ENCODE peak calls at places on chromosomes 13 and 19, in five cellular contexts. One of them, this sample, is unnamed.
A peak's percentile ranks its signal among the peaks of the same experiment; 100 is the strongest.

GRCh38 chr13:45834411-45834994 is 17.1 kb downstream of the SIAH3 start:
- DNase-seq in GM12878: no peak
- DNase-seq in H1: peak; percentile 28
- DNase-seq in K562: no peak
- DNase-seq in SK-N-SH: no peak
- DNase-seq in this sample: no peak

GRCh38 chr19:10535613-10536012 is 8.1 kb upstream of the ATG4D start:
- DNase-seq in H1: no peak
- DNase-seq in K562: peak; percentile 3
- DNase-seq in SK-N-SH: no peak
- DNase-seq in GM12878: no peak
- DNase-seq in this sample: no peak

GRCh38 chr13:40656358-40656757 is 10.1 kb downstream of the FOXO1 start:
- DNase-seq in SK-N-SH: no peak
- DNase-seq in K562: no peak
- DNase-seq in GM12878: no peak
- DNase-seq in H1: no peak
- DNase-seq in this sample: no peak

GRCh38 chr19:13668964-13669363 is 95.4 kb upstream of the MRI1 start:
- DNase-seq in H1: no peak
- DNase-seq in GM12878: no peak
- DNase-seq in SK-N-SH: no peak
- DNase-seq in K562: peak; percentile 20
- DNase-seq in this sample: no peak

GRCh38 chr19:41922220-41922576 is 6.1 kb downstream of the ERFL start:
- DNase-seq in H1: no peak
- DNase-seq in SK-N-SH: no peak
- DNase-seq in GM12878: no peak
- DNase-seq in K562: no peak
- DNase-seq in this sample: no peak

GRCh38 chr19:46180701-46181385 is 32.8 kb downstream of the IGFL2 start:
- DNase-seq in GM12878: no peak
- DNase-seq in H1: no peak
- DNase-seq in K562: no peak
- DNase-seq in SK-N-SH: no peak
- DNase-seq in this sample: no peak

GRCh38 chr19:8577247-8577646 is at the start of gene MYO1F:
- DNase-seq in GM12878: no peak
- DNase-seq in K562: peak; percentile 49
- DNase-seq in SK-N-SH: no peak
- DNase-seq in H1: no peak
- DNase-seq in this sample: no peak

GRCh38 chr13:35887028-35887666 is 244.0 kb downstream of the DCLK1 start:
- DNase-seq in K562: no peak
- DNase-seq in H1: peak; percentile 24
- DNase-seq in GM12878: no peak
- DNase-seq in SK-N-SH: no peak
- DNase-seq in this sample: no peak

GRCh38 chr13:62631124-62631523 is 1215.5 kb upstream of the PCDH20 start:
- DNase-seq in SK-N-SH: no peak
- DNase-seq in H1: no peak
- DNase-seq in K562: no peak
- DNase-seq in GM12878: no peak
- DNase-seq in this sample: no peak

GRCh38 chr13:25165664-25166063 is 6.4 kb downstream of the AMER2 start:
- DNase-seq in H1: no peak
- DNase-seq in GM12878: no peak
- DNase-seq in SK-N-SH: no peak
- DNase-seq in K562: no peak
- DNase-seq in this sample: no peak

GRCh38 chr13:32036131-32036695 is 4.6 kb downstream of the FRY start:
- DNase-seq in GM12878: no peak
- DNase-seq in SK-N-SH: no peak
- DNase-seq in K562: no peak
- DNase-seq in H1: no peak
- DNase-seq in this sample: no peak

GRCh38 chr19:51777570-51778460 is 16.8 kb downstream of the FPR2 start:
- DNase-seq in GM12878: no peak
- DNase-seq in H1: peak; percentile 50
- DNase-seq in SK-N-SH: peak; percentile 66
- DNase-seq in K562: peak; percentile 71
- DNase-seq in this sample: peak; percentile 82

GRCh38 chr19:49200238-49200862 is 42.8 kb downstream of the TRPM4 start:
- DNase-seq in K562: peak; percentile 96
- DNase-seq in SK-N-SH: peak; percentile 77
- DNase-seq in H1: no peak
- DNase-seq in GM12878: no peak
- DNase-seq in this sample: no peak

GRCh38 chr13:22926176-22927007 is 254.4 kb upstream of the SGCG start:
- DNase-seq in H1: peak; percentile 80
- DNase-seq in SK-N-SH: no peak
- DNase-seq in K562: peak; percentile 88
- DNase-seq in GM12878: no peak
- DNase-seq in this sample: peak; percentile 68

GRCh38 chr19:10332158-10332964 is 968 bp downstream of the RAVER1 start:
- DNase-seq in K562: no peak
- DNase-seq in GM12878: no peak
- DNase-seq in SK-N-SH: no peak
- DNase-seq in H1: no peak
- DNase-seq in this sample: no peak

GRCh38 chr13:43653980-43654379 is 132.8 kb downstream of the ENOX1 start:
- DNase-seq in K562: no peak
- DNase-seq in SK-N-SH: no peak
- DNase-seq in GM12878: no peak
- DNase-seq in H1: no peak
- DNase-seq in this sample: no peak

GRCh38 chr13:35475960-35476943 is at the start of gene MAB21L1:
- DNase-seq in H1: peak; percentile 59
- DNase-seq in SK-N-SH: peak; percentile 90
- DNase-seq in K562: no peak
- DNase-seq in GM12878: no peak
- DNase-seq in this sample: no peak

GRCh38 chr19:2628597-2628996 is 73.9 kb downstream of the GNG7 start:
- DNase-seq in H1: no peak
- DNase-seq in K562: no peak
- DNase-seq in GM12878: no peak
- DNase-seq in SK-N-SH: no peak
- DNase-seq in this sample: no peak
- TF ChIP-seq JUND in H1: no peak
- TF ChIP-seq JUND in K562: no peak
- TF ChIP-seq JUND in GM12878: no peak
- TF ChIP-seq JUND in SK-N-SH: no peak
- TF ChIP-seq JUND in this sample: no peak

DNA sequence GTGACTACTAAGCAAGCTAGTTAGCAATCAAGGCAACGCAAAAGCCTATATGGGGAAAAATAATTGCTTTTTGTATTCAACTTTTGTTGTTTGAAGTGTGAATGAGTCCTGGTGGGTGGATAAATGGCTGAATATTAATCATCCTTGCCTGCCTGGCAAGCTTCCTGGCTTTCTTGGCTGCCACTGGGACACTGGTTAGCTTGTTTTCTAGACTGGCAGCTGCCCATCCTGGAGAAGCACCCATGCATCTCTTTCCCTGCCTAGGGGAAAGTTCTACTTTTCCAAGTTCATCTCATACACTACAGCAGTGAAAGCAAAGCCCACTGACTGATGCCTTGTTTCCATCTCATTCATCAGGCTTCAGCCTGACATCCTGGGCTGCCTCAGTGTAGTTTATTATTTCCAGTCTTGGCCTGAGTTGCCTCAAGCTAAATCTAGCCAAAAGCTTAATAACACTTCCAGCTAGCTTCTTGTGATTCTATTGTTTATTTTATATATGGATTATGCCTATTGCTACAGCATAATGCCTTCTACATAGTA is 244.8 kb downstream of the PCDH20 start:
- DNase-seq in SK-N-SH: no peak
- DNase-seq in H1: no peak
- DNase-seq in GM12878: no peak
- DNase-seq in K562: no peak
- DNase-seq in this sample: no peak
- TF ChIP-seq JUND in SK-N-SH: no peak
- TF ChIP-seq JUND in H1: no peak
- TF ChIP-seq JUND in GM12878: no peak
- TF ChIP-seq JUND in K562: no peak
- TF ChIP-seq JUND in this sample: no peak

GRCh38 chr13:27962128-27962841 is 6.8 kb downstream of the CDX2 start:
- DNase-seq in GM12878: no peak
- DNase-seq in K562: no peak
- DNase-seq in SK-N-SH: peak; percentile 15
- DNase-seq in H1: peak; percentile 61
- DNase-seq in this sample: no peak

GRCh38 chr13:27958928-27959539 is 10.1 kb downstream of the CDX2 start:
- DNase-seq in SK-N-SH: no peak
- DNase-seq in GM12878: no peak
- DNase-seq in K562: no peak
- DNase-seq in H1: no peak
- DNase-seq in this sample: no peak

GRCh38 chr13:27961227-27962085 is 7.7 kb downstream of the CDX2 start:
- DNase-seq in H1: no peak
- DNase-seq in GM12878: no peak
- DNase-seq in SK-N-SH: peak; percentile 17
- DNase-seq in K562: no peak
- DNase-seq in this sample: no peak

GRCh38 chr13:27959976-27960361 is 9.1 kb downstream of the CDX2 start:
- DNase-seq in K562: no peak
- DNase-seq in GM12878: no peak
- DNase-seq in H1: no peak
- DNase-seq in SK-N-SH: no peak
- DNase-seq in this sample: no peak

DNA sequence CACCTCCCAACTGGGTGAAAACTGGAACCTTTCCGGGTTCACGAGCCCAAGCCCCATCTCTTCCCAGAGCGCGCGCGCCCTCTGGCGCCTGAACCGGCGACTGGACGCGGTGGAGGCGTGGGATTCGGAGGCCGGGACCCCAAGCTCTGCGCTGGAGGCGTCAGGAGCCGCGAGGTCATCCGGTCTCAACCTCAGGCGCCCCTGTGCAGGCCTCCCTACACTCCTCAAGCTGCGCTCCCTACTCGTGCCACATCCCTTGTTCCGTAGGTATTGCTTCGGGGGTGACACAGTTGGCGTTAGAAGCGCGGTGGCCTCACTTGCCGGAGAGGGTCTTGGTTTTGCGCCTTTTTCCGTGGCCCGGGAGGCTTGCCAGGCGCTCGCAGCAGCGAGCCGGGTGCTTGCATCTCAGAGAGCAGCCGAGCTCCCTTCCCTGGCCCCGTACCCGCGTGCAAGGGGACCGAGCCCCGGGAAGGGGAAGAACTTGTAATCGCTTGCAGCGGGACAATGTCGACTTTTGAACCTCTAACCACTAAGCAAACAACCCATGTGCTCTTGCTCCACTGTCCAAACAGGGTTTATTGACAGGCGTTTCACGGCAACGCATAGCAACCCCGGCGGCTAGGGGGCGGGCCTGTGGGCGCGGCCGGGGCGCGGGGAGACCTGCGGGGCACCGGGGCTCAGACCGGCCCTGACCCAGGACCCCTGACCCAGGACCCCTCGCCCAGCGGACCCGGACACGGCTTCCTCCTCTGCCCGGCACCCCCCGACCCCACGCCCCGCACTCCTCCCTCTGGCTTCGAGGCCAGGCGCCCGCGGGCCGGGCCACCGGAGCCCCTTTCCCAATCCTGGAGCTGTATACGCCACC is 8.5 kb downstream of the CDX2 start:
- DNase-seq in SK-N-SH: peak; percentile 61
- DNase-seq in H1: peak; percentile 95
- DNase-seq in K562: peak; percentile 36
- DNase-seq in GM12878: no peak
- DNase-seq in this sample: peak; percentile 83
- TF ChIP-seq JUND in SK-N-SH: no peak
- TF ChIP-seq JUND in H1: no peak
- TF ChIP-seq JUND in K562: no peak
- TF ChIP-seq JUND in GM12878: no peak
- TF ChIP-seq JUND in this sample: no peak

DNA sequence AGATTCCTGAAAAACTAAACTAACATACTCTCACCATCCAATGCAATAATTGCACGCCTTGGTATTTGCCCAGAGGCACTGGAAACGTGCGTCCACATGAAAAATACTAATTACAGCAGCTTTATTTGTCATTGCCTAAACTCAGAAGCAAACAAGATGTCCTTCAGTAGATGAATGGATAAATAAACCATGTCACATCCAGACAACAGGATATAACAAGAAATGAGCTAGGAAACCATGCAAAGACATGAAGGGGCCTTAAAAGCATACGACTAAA is 25.0 kb downstream of the ELL start:
- DNase-seq in K562: no peak
- DNase-seq in SK-N-SH: no peak
- DNase-seq in H1: no peak
- DNase-seq in GM12878: no peak
- DNase-seq in this sample: peak; percentile 69
- TF ChIP-seq JUND in K562: no peak
- TF ChIP-seq JUND in SK-N-SH: no peak
- TF ChIP-seq JUND in H1: no peak
- TF ChIP-seq JUND in GM12878: no peak
- TF ChIP-seq JUND in this sample: no peak

GRCh38 chr13:89550842-89551422 is 1796.6 kb upstream of the MIR17HG start:
- DNase-seq in SK-N-SH: no peak
- DNase-seq in K562: no peak
- DNase-seq in GM12878: no peak
- DNase-seq in H1: no peak
- DNase-seq in this sample: no peak
- TF ChIP-seq JUND in SK-N-SH: no peak
- TF ChIP-seq JUND in K562: no peak
- TF ChIP-seq JUND in GM12878: no peak
- TF ChIP-seq JUND in H1: no peak
- TF ChIP-seq JUND in this sample: no peak

GRCh38 chr19:27673986-27674385 is 1539.0 kb downstream of the UQCRFS1 start:
- DNase-seq in GM12878: no peak
- DNase-seq in SK-N-SH: no peak
- DNase-seq in K562: no peak
- DNase-seq in H1: no peak
- DNase-seq in this sample: no peak
- TF ChIP-seq JUND in GM12878: no peak
- TF ChIP-seq JUND in SK-N-SH: no peak
- TF ChIP-seq JUND in K562: no peak
- TF ChIP-seq JUND in H1: no peak
- TF ChIP-seq JUND in this sample: no peak